ENCODE peak calls at places on chromosomes 3 and 15, in eight cellular contexts. One of them, this sample, is unnamed.

GRCh38 chr3:140906785-140907184 is 34.9 kb upstream of the SLC25A36 start:
- DNase-seq in neuronal stem cell: no peak
- DNase-seq in A549: no peak
- DNase-seq in Karpas-422: no peak
- DNase-seq in SJSA1: no peak
- DNase-seq in mucosa of descending colon: no peak
- DNase-seq in IMR-90: no peak
- DNase-seq in aorta: no peak
- DNase-seq in this sample: no peak

GRCh38 chr3:133282239-133282638 is 117.6 kb upstream of the BFSP2 start:
- DNase-seq in neuronal stem cell: no peak
- DNase-seq in A549: no peak
- DNase-seq in Karpas-422: no peak
- DNase-seq in SJSA1: no peak
- DNase-seq in mucosa of descending colon: no peak
- DNase-seq in IMR-90: peak; percentile 88
- DNase-seq in aorta: no peak
- DNase-seq in this sample: no peak

GRCh38 chr15:31442203-31443090 is 115.8 kb downstream of the KLF13 start:
- DNase-seq in neuronal stem cell: no peak
- DNase-seq in A549: peak; percentile 51
- DNase-seq in Karpas-422: no peak
- DNase-seq in SJSA1: peak; percentile 91
- DNase-seq in mucosa of descending colon: peak; percentile 53
- DNase-seq in IMR-90: peak; percentile 95
- DNase-seq in aorta: no peak
- DNase-seq in this sample: no peak

GRCh38 chr3:37582117-37582516 is 279.6 kb upstream of the CTDSPL start:
- DNase-seq in neuronal stem cell: no peak
- DNase-seq in A549: no peak
- DNase-seq in Karpas-422: no peak
- DNase-seq in SJSA1: no peak
- DNase-seq in mucosa of descending colon: no peak
- DNase-seq in IMR-90: no peak
- DNase-seq in aorta: no peak
- DNase-seq in this sample: no peak

GRCh38 chr3:25938566-25939325 is 148.9 kb downstream of the OXSM start:
- DNase-seq in neuronal stem cell: no peak
- DNase-seq in A549: no peak
- DNase-seq in Karpas-422: no peak
- DNase-seq in SJSA1: no peak
- DNase-seq in mucosa of descending colon: no peak
- DNase-seq in IMR-90: no peak
- DNase-seq in aorta: no peak
- DNase-seq in this sample: no peak

GRCh38 chr3:170584585-170585007 is 1.3 kb downstream of the SLC7A14 start:
- DNase-seq in neuronal stem cell: peak; percentile 87
- DNase-seq in A549: peak; percentile 20
- DNase-seq in Karpas-422: peak; percentile 61
- DNase-seq in SJSA1: peak; percentile 50
- DNase-seq in mucosa of descending colon: peak; percentile 79
- DNase-seq in IMR-90: peak; percentile 68
- DNase-seq in aorta: peak; percentile 72
- DNase-seq in this sample: peak; percentile 82

GRCh38 chr3:142595581-142595950 is 627 bp upstream of the PLS1 start:
- DNase-seq in neuronal stem cell: no peak
- DNase-seq in A549: peak; percentile 40
- DNase-seq in Karpas-422: no peak
- DNase-seq in SJSA1: peak; percentile 84
- DNase-seq in mucosa of descending colon: no peak
- DNase-seq in IMR-90: peak; percentile 86
- DNase-seq in aorta: no peak
- DNase-seq in this sample: no peak

GRCh38 chr3:126341755-126342150 is 15.5 kb downstream of the KLF15 start:
- DNase-seq in neuronal stem cell: no peak
- DNase-seq in A549: no peak
- DNase-seq in Karpas-422: no peak
- DNase-seq in SJSA1: no peak
- DNase-seq in mucosa of descending colon: no peak
- DNase-seq in IMR-90: no peak
- DNase-seq in aorta: peak; percentile 15
- DNase-seq in this sample: peak; percentile 39

GRCh38 chr3:181629029-181629428 is 82.7 kb upstream of the SOX2 start:
- DNase-seq in neuronal stem cell: no peak
- DNase-seq in A549: no peak
- DNase-seq in Karpas-422: no peak
- DNase-seq in SJSA1: no peak
- DNase-seq in mucosa of descending colon: no peak
- DNase-seq in IMR-90: peak; percentile 2
- DNase-seq in aorta: no peak
- DNase-seq in this sample: no peak

GRCh38 chr3:50350213-50350526 is 405 bp downstream of the NPRL2 start:
- DNase-seq in neuronal stem cell: no peak
- DNase-seq in A549: no peak
- DNase-seq in Karpas-422: no peak
- DNase-seq in SJSA1: no peak
- DNase-seq in mucosa of descending colon: no peak
- DNase-seq in IMR-90: no peak
- DNase-seq in aorta: no peak
- DNase-seq in this sample: no peak
- H3K4me1 ChIP-seq in neuronal stem cell: peaks cover 12% of the 10 kb centered on the region
- H3K4me1 ChIP-seq in A549: peaks cover 28% of the 10 kb centered on the region
- H3K4me1 ChIP-seq in Karpas-422: peaks cover 35% of the 10 kb centered on the region
- H3K4me1 ChIP-seq in SJSA1: peaks cover 27% of the 10 kb centered on the region
- H3K4me1 ChIP-seq in mucosa of descending colon: peaks cover 36% of the 10 kb centered on the region
- H3K4me1 ChIP-seq in IMR-90: peaks cover 11% of the 10 kb centered on the region
- H3K4me1 ChIP-seq in aorta: no peaks in the 10 kb centered on the region
- H3K4me1 ChIP-seq in this sample: peaks cover 32% of the 10 kb centered on the region

GRCh38 chr3:108595304-108595703 is 5.8 kb downstream of the DZIP3 start:
- DNase-seq in neuronal stem cell: no peak
- DNase-seq in A549: no peak
- DNase-seq in Karpas-422: no peak
- DNase-seq in SJSA1: no peak
- DNase-seq in mucosa of descending colon: peak; percentile 35
- DNase-seq in IMR-90: no peak
- DNase-seq in aorta: no peak
- DNase-seq in this sample: no peak

GRCh38 chr3:108588616-108589015 is 622 bp downstream of the CIP2A start:
- DNase-seq in neuronal stem cell: no peak
- DNase-seq in A549: no peak
- DNase-seq in Karpas-422: peak; percentile 69
- DNase-seq in SJSA1: no peak
- DNase-seq in mucosa of descending colon: no peak
- DNase-seq in IMR-90: no peak
- DNase-seq in aorta: no peak
- DNase-seq in this sample: no peak

GRCh38 chr3:108589998-108590323 is 439 bp downstream of the DZIP3 start:
- DNase-seq in neuronal stem cell: no peak
- DNase-seq in A549: no peak
- DNase-seq in Karpas-422: no peak
- DNase-seq in SJSA1: no peak
- DNase-seq in mucosa of descending colon: no peak
- DNase-seq in IMR-90: no peak
- DNase-seq in aorta: no peak
- DNase-seq in this sample: no peak

GRCh38 chr3:108590443-108590842 is 921 bp downstream of the DZIP3 start:
- DNase-seq in neuronal stem cell: no peak
- DNase-seq in A549: no peak
- DNase-seq in Karpas-422: peak; percentile 55
- DNase-seq in SJSA1: no peak
- DNase-seq in mucosa of descending colon: no peak
- DNase-seq in IMR-90: no peak
- DNase-seq in aorta: no peak
- DNase-seq in this sample: no peak

GRCh38 chr3:108589081-108589997 is at the start of the genes CIP2A and DZIP3:
- DNase-seq in neuronal stem cell: peak; percentile 97
- DNase-seq in A549: peak; percentile 82
- DNase-seq in Karpas-422: peak; percentile 98
- DNase-seq in SJSA1: peak; percentile 96
- DNase-seq in mucosa of descending colon: peak; percentile 90
- DNase-seq in IMR-90: peak; percentile 94
- DNase-seq in aorta: peak; percentile 91
- DNase-seq in this sample: peak; percentile 92
- H3K4me1 ChIP-seq in neuronal stem cell: peaks cover 4% of the 10 kb centered on the region
- H3K4me1 ChIP-seq in A549: peaks cover 16% of the 10 kb centered on the region
- H3K4me1 ChIP-seq in Karpas-422: peaks cover 37% of the 10 kb centered on the region
- H3K4me1 ChIP-seq in SJSA1: peaks cover 4% of the 10 kb centered on the region
- H3K4me1 ChIP-seq in mucosa of descending colon: no peaks in the 10 kb centered on the region
- H3K4me1 ChIP-seq in IMR-90: no peaks in the 10 kb centered on the region
- H3K4me1 ChIP-seq in aorta: no peaks in the 10 kb centered on the region
- H3K4me1 ChIP-seq in this sample: peaks cover 11% of the 10 kb centered on the region

DNA sequence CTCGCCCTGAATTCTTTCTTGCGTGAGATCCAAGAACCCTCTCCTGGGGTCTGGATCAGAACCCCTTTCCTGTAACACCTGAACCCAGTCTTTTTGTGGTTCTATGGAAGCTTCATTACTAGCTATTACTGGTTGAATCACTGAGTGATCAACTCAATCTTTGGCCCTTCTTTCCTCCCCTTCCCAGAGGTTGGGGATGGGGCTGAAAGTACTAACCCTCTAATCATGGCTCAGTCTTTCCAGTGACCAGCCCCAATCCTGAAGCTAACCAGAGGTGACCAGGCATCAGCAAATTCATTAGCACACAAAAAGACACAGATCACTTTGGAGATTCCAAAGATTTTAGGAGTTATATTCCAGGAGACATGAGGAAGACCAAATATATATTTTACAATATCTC is 39.5 kb downstream of the HERC1 start:
- DNase-seq in neuronal stem cell: no peak
- DNase-seq in A549: no peak
- DNase-seq in Karpas-422: no peak
- DNase-seq in SJSA1: no peak
- DNase-seq in mucosa of descending colon: no peak
- DNase-seq in IMR-90: no peak
- DNase-seq in aorta: no peak
- DNase-seq in this sample: no peak
- H3K4me1 ChIP-seq in neuronal stem cell: no peaks in the 10 kb centered on the region
- H3K4me1 ChIP-seq in A549: peaks cover 14% of the 10 kb centered on the region
- H3K4me1 ChIP-seq in Karpas-422: no peaks in the 10 kb centered on the region
- H3K4me1 ChIP-seq in SJSA1: no peaks in the 10 kb centered on the region
- H3K4me1 ChIP-seq in mucosa of descending colon: no peaks in the 10 kb centered on the region
- H3K4me1 ChIP-seq in IMR-90: peaks cover 2% of the 10 kb centered on the region
- H3K4me1 ChIP-seq in aorta: no peaks in the 10 kb centered on the region
- H3K4me1 ChIP-seq in this sample: peaks cover 8% of the 10 kb centered on the region

DNA sequence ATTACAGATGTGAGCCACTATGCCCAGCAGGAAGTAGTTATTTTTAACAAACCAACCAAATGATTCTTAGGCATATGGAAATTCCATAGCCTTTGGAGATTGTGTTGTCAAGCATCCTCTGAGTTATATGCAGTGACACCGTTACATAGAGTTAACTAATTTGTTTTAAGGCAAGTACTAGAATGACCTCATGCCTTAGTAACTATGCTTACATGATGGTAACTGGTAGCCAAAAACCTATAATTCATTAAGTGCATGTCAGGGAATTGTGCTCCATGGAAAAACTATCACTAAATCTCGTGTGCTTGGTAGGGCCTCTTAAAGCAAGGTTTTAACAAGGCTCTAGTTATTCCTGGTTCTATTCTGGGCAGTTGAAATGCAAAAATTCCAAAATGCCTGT is 392.9 kb downstream of the TUSC7 start:
- DNase-seq in neuronal stem cell: no peak
- DNase-seq in A549: no peak
- DNase-seq in Karpas-422: no peak
- DNase-seq in SJSA1: no peak
- DNase-seq in mucosa of descending colon: no peak
- DNase-seq in IMR-90: peak; percentile 19
- DNase-seq in aorta: no peak
- DNase-seq in this sample: no peak
- H3K4me1 ChIP-seq in neuronal stem cell: peaks cover 4% of the 10 kb centered on the region
- H3K4me1 ChIP-seq in A549: no peaks in the 10 kb centered on the region
- H3K4me1 ChIP-seq in Karpas-422: no peaks in the 10 kb centered on the region
- H3K4me1 ChIP-seq in SJSA1: peaks cover 25% of the 10 kb centered on the region
- H3K4me1 ChIP-seq in mucosa of descending colon: no peaks in the 10 kb centered on the region
- H3K4me1 ChIP-seq in IMR-90: peaks cover 2% of the 10 kb centered on the region
- H3K4me1 ChIP-seq in aorta: no peaks in the 10 kb centered on the region
- H3K4me1 ChIP-seq in this sample: no peaks in the 10 kb centered on the region

DNA sequence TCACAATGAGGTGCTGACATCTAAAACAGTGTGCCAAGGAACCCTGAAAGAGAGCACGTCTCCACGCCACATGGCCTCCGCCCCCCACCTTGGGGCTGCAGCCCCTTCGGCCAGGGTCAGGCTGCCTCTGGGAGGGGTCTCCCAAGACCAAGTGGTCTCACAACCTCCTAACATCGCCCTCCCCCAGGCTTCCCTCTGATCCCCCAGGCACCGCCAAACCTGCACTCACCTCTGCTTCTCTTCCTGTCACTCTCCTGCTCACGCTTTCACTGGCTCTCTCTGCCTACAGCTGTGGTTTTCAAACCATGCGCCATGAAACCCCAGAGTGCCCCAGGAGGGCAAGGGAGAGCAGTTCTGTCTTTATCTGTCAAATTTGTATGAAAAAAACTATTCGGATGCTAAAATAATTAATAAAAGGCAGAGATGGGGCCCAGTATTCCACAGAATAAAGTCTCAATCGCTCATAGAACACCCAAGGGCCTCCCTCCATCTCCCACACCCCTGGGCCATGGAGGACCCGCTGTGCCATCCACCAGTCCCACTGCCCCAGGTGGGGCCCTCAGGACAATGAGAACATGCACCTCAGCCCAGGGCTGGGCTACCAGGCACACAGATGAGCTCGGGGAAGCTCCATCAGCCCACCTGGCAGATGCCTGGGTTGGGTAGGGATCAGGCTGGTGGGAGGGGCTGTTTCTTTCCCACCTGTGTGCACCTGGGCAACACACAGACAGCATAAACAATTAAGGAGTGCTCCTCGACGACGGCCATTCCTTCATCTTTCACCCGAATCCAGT is 21.5 kb downstream of the CYFIP1 start:
- DNase-seq in neuronal stem cell: no peak
- DNase-seq in A549: no peak
- DNase-seq in Karpas-422: no peak
- DNase-seq in SJSA1: no peak
- DNase-seq in mucosa of descending colon: no peak
- DNase-seq in IMR-90: no peak
- DNase-seq in aorta: no peak
- DNase-seq in this sample: no peak
- H3K4me1 ChIP-seq in neuronal stem cell: peaks cover 15% of the 10 kb centered on the region
- H3K4me1 ChIP-seq in A549: peaks cover 4% of the 10 kb centered on the region
- H3K4me1 ChIP-seq in Karpas-422: no peaks in the 10 kb centered on the region
- H3K4me1 ChIP-seq in SJSA1: peaks cover 12% of the 10 kb centered on the region
- H3K4me1 ChIP-seq in mucosa of descending colon: peaks cover 13% of the 10 kb centered on the region
- H3K4me1 ChIP-seq in IMR-90: peaks cover 14% of the 10 kb centered on the region
- H3K4me1 ChIP-seq in aorta: peaks cover 5% of the 10 kb centered on the region
- H3K4me1 ChIP-seq in this sample: peaks cover 76% of the 10 kb centered on the region

DNA sequence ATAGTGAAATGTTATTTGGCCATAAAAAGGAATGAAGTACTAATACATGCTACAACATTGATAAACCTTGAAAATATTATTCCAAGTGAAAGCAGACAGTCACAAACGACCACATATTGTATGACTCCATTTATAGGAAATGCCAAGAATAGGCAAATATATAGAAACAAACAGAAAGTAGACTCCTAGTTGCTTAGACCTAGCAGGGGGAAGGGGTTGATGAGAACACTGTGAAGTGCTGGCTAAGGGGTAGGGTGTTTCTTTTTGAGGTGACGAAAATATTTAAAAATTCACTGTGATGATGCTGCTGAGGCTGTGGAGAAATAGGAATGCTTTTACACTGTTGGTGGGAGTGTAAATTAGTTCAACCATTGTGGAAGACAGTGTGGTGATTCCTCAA is 30.5 kb upstream of the XIRP1 start:
- DNase-seq in neuronal stem cell: no peak
- DNase-seq in A549: no peak
- DNase-seq in Karpas-422: no peak
- DNase-seq in SJSA1: no peak
- DNase-seq in mucosa of descending colon: no peak
- DNase-seq in IMR-90: no peak
- DNase-seq in aorta: no peak
- DNase-seq in this sample: no peak
- H3K4me1 ChIP-seq in neuronal stem cell: no peaks in the 10 kb centered on the region
- H3K4me1 ChIP-seq in A549: no peaks in the 10 kb centered on the region
- H3K4me1 ChIP-seq in Karpas-422: no peaks in the 10 kb centered on the region
- H3K4me1 ChIP-seq in SJSA1: no peaks in the 10 kb centered on the region
- H3K4me1 ChIP-seq in mucosa of descending colon: no peaks in the 10 kb centered on the region
- H3K4me1 ChIP-seq in IMR-90: no peaks in the 10 kb centered on the region
- H3K4me1 ChIP-seq in aorta: no peaks in the 10 kb centered on the region
- H3K4me1 ChIP-seq in this sample: no peaks in the 10 kb centered on the region